ENCODE peak calls at places on chromosomes 3 and 15, in nine cellular contexts. W is vagina; N is GM23248; D is keratinocyte; K is tibial nerve; Y is neural progenitor cell; I is SK-N-SH; O is CD8-positive, alpha-beta T cell; A is sigmoid colon. R is an unnamed sample.

GRCh38 chr3:61682671-61683408 is 121.5 kb downstream of the PTPRG start:
- DNase-seq in D (peak; percentile 53), O (no peak), N (peak; percentile 76), A (no peak), K (no peak), W (no peak), I (no peak), Y (peak; percentile 36), R (no peak)

GRCh38 chr3:23079976-23080375 is 123.2 kb upstream of the UBE2E2 start:
- DNase-seq in A (no peak), Y (no peak), D (no peak), K (no peak), O (no peak), W (no peak), I (no peak), N (no peak), R (no peak)

GRCh38 chr3:126267169-126267975 is 87.0 kb upstream of the ALDH1L1 start:
- DNase-seq in I (peak; percentile 82), O (no peak), N (peak; percentile 90), D (peak; percentile 72), Y (peak; percentile 97), K (peak; percentile 75), A (peak; percentile 92), W (peak; percentile 88), R (peak; percentile 93)

GRCh38 chr15:75830910-75831805 is 12.1 kb upstream of the UBE2Q2 start:
- DNase-seq in K (no peak), I (peak; percentile 44), N (no peak), A (no peak), W (no peak), O (no peak), Y (peak; percentile 88), D (no peak), R (peak; percentile 62)

GRCh38 chr15:74627766-74628165 is 12.1 kb downstream of the CLK3 start:
- DNase-seq in D (no peak), A (no peak), K (no peak), I (no peak), Y (no peak), W (no peak), N (no peak), O (no peak), R (no peak)

GRCh38 chr3:29478671-29479070 is 197.8 kb downstream of the RBMS3 start:
- DNase-seq in Y (no peak), A (no peak), I (no peak), N (peak; percentile 44), K (no peak), O (no peak), W (no peak), D (no peak), R (no peak)

GRCh38 chr3:58135712-58136543 is 74.8 kb downstream of the DNASE1L3 start:
- DNase-seq in W (no peak), O (no peak), Y (no peak), K (no peak), A (no peak), D (no peak), N (peak; percentile 14), I (no peak), R (no peak)

GRCh38 chr3:13303410-13303809 is 116.7 kb downstream of the NUP210 start:
- DNase-seq in A (no peak), N (no peak), W (no peak), K (no peak), Y (no peak), D (no peak), I (no peak), O (no peak), R (no peak)

GRCh38 chr3:39541917-39542329 is 74.4 kb downstream of the MOBP start:
- DNase-seq in I (peak; percentile 6), D (no peak), O (no peak), N (peak; percentile 56), Y (peak; percentile 28), A (no peak), W (no peak), K (no peak), R (no peak)

DNA sequence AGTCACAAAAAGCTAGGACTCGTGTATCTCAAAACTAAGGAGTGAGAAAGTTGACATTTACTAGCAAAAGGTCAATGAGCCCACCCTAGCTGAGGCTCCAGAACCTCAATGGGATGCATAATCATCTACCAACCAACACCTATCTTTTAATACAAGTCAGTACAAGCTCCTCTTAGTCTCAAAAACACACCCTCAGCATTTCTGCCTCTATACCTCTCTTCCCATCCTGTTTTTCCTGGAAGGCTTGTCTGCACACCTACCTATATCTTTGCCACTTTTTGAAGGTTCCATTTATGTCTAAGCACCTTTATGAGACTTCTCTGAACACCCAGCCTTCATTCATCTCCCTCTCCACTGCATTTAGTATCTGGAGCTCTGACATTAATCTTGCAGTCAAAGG is 10.0 kb downstream of the WWTR1 start:
- DNase-seq in O (no peak), N (no peak), D (no peak), A (no peak), Y (no peak), W (no peak), I (no peak), K (no peak), R (no peak)
- H3K4me1 ChIP-seq in O (no peaks in the 10 kb centered on the region), N (peaks cover 22% of the 10 kb centered on the region), D (peaks cover 62% of the 10 kb centered on the region), A (peaks cover 84% of the 10 kb centered on the region), Y (no peaks in the 10 kb centered on the region), W (peaks cover 83% of the 10 kb centered on the region), I (no peaks in the 10 kb centered on the region), K (peaks cover 70% of the 10 kb centered on the region), R (peaks cover 5% of the 10 kb centered on the region)

DNA sequence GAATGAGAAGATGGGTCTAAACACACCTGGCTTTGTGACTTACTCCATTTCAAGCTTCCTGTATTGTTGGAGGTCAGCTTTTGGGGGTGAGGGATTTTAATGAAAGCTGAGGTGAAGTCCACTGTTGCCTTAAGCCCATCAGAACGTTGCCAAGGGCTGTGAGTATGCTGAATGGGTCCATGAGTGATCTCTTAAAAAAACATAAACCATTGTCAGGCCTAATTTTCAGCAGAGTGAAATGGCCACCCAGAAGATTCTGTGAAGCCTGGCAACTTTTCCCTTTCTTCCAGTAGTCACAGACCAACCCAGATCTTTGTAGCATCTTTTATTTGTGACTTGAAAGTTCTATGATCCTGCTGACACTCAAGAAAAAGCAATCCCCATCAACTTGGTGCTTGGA is 87.0 kb downstream of the SMAD3 start:
- DNase-seq in W (no peak), I (no peak), A (peak; percentile 12), K (no peak), Y (no peak), O (no peak), D (no peak), N (no peak), R (no peak)
- H3K4me1 ChIP-seq in W (peaks cover 60% of the 10 kb centered on the region), I (peaks cover 17% of the 10 kb centered on the region), A (peaks cover 34% of the 10 kb centered on the region), K (peaks cover 42% of the 10 kb centered on the region), Y (peaks cover 31% of the 10 kb centered on the region), O (peaks cover 30% of the 10 kb centered on the region), D (peaks cover 42% of the 10 kb centered on the region), N (peaks cover 38% of the 10 kb centered on the region), R (peaks cover 40% of the 10 kb centered on the region)

GRCh38 chr15:45454825-45455224 is 67.7 kb downstream of the SLC30A4 start:
- DNase-seq in D (peak; percentile 75), A (peak; percentile 80), Y (no peak), N (peak; percentile 97), O (peak; percentile 50), K (peak; percentile 34), I (no peak), W (no peak), R (no peak)

GRCh38 chr15:45458746-45459403 is 63.7 kb downstream of the SLC30A4 start:
- DNase-seq in K (peak; percentile 63), A (peak; percentile 76), O (peak; percentile 74), N (peak; percentile 60), W (no peak), I (peak; percentile 72), Y (peak; percentile 65), D (no peak), R (peak; percentile 89)

GRCh38 chr15:45456212-45457106 is 66.1 kb downstream of the SLC30A4 start:
- DNase-seq in I (peak; percentile 49), A (peak; percentile 89), K (no peak), W (no peak), O (peak; percentile 48), Y (no peak), D (peak; percentile 98), N (peak; percentile 100), R (peak; percentile 50)

GRCh38 chr15:45457641-45458539 is 64.7 kb downstream of the SLC30A4 start:
- DNase-seq in K (peak; percentile 30), I (peak; percentile 74), O (peak; percentile 72), N (peak; percentile 77), Y (peak; percentile 83), D (peak; percentile 66), A (peak; percentile 78), W (no peak), R (peak; percentile 88)

DNA sequence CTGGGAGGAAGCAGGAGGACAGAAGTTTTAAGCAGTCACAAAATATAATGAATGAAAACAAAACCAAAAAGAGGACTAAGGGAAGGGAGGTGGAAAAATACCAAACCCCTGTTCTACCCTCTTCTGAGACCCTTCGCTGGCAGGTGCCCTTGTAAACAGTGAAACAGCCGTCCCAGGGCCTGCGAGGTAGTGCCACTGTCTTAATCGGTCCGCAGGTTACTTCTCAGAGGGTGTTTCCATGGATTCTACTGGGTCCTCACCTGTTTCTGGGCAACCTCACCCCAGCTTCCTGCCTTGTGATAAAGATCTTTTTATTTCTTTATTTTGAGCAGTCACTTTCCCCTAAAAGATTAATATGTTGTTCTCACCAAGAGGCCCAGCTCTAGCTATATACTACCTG is 65.3 kb downstream of the SLC30A4 start:
- DNase-seq in O (no peak), N (peak; percentile 36), W (no peak), A (no peak), Y (no peak), I (no peak), D (no peak), K (no peak), R (peak; percentile 56)
- H3K4me1 ChIP-seq in O (peaks cover 24% of the 10 kb centered on the region), N (peaks cover 32% of the 10 kb centered on the region), W (peaks cover 17% of the 10 kb centered on the region), A (peaks cover 15% of the 10 kb centered on the region), Y (peaks cover 2% of the 10 kb centered on the region), I (peaks cover 10% of the 10 kb centered on the region), D (peaks cover 41% of the 10 kb centered on the region), K (peaks cover 21% of the 10 kb centered on the region), R (no peaks in the 10 kb centered on the region)

GRCh38 chr15:90596943-90597342 is 67.2 kb downstream of the CRTC3 start:
- DNase-seq in Y (no peak), O (no peak), N (no peak), K (no peak), W (no peak), A (no peak), I (no peak), D (no peak), R (peak; percentile 18)

GRCh38 chr15:90592144-90592887 is 62.6 kb downstream of the CRTC3 start:
- DNase-seq in O (no peak), I (no peak), D (no peak), A (no peak), N (peak; percentile 91), Y (no peak), K (no peak), W (no peak), R (no peak)

GRCh38 chr15:90595760-90596155 is 66.0 kb downstream of the CRTC3 start:
- DNase-seq in K (no peak), I (no peak), N (no peak), D (no peak), Y (no peak), O (no peak), W (no peak), A (no peak), R (peak; percentile 35)

GRCh38 chr15:90593469-90594158 is 63.9 kb downstream of the CRTC3 start:
- DNase-seq in W (no peak), Y (no peak), K (no peak), O (no peak), I (no peak), A (no peak), N (no peak), D (no peak), R (no peak)

DNA sequence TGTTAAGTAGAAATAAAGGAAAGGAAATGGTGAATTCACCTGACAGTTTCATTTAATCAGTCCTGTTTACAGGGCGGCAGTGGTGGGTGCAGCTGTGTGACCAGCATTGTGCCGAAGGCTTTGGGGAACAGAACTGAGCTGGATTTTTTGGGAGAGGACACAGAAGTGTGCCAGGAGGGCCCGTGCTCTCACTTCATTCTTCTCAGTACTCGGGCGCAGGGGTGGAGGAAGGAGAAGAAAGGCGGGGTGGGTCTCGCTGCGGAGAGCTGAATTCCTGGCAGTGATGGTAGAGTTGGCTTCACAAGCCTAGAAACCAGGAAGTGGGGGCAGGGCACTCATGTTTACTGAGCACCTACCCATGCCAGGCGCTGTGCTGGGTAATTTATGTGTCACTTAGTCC is 64.6 kb downstream of the CRTC3 start:
- DNase-seq in N (peak; percentile 51), A (peak; percentile 89), W (no peak), Y (no peak), K (peak; percentile 61), O (peak; percentile 82), I (no peak), D (no peak), R (peak; percentile 54)
- H3K4me1 ChIP-seq in N (peaks cover 31% of the 10 kb centered on the region), A (peaks cover 65% of the 10 kb centered on the region), W (peaks cover 78% of the 10 kb centered on the region), Y (peaks cover 5% of the 10 kb centered on the region), K (peaks cover 90% of the 10 kb centered on the region), O (peaks cover 72% of the 10 kb centered on the region), I (peaks cover 7% of the 10 kb centered on the region), D (peaks cover 10% of the 10 kb centered on the region), R (peaks cover 3% of the 10 kb centered on the region)

R was measured in endodermal cell.